ENCODE peak calls at places on chromosomes 12 and 14, in six cellular contexts. One of them, this sample, is unnamed.

GRCh38 chr14:92637228-92637627 is 111.2 kb downstream of the LGMN start:
- DNase-seq in adipocyte: no peak
- DNase-seq in endodermal cell: peak; percentile 86
- DNase-seq in colonic mucosa: no peak
- DNase-seq in neuronal stem cell: peak; percentile 33
- DNase-seq in SK-N-SH: no peak
- DNase-seq in this sample: no peak

GRCh38 chr14:99755629-99756603 is 37.3 kb upstream of the EML1 start:
- DNase-seq in adipocyte: peak; percentile 96
- DNase-seq in endodermal cell: no peak
- DNase-seq in colonic mucosa: peak; percentile 64
- DNase-seq in neuronal stem cell: no peak
- DNase-seq in SK-N-SH: no peak
- DNase-seq in this sample: no peak

GRCh38 chr14:105891631-105892452 is 365.5 kb downstream of the TMEM121 start:
- DNase-seq in adipocyte: no peak
- DNase-seq in endodermal cell: peak; percentile 15
- DNase-seq in colonic mucosa: no peak
- DNase-seq in neuronal stem cell: no peak
- DNase-seq in SK-N-SH: no peak
- DNase-seq in this sample: no peak

GRCh38 chr12:57192920-57193319 is 23.7 kb upstream of the NXPH4 start:
- DNase-seq in adipocyte: no peak
- DNase-seq in endodermal cell: no peak
- DNase-seq in colonic mucosa: no peak
- DNase-seq in neuronal stem cell: no peak
- DNase-seq in SK-N-SH: no peak
- DNase-seq in this sample: no peak

GRCh38 chr14:65419593-65420252 is 7.2 kb downstream of the FUT8 start:
- DNase-seq in adipocyte: no peak
- DNase-seq in endodermal cell: no peak
- DNase-seq in colonic mucosa: no peak
- DNase-seq in neuronal stem cell: no peak
- DNase-seq in SK-N-SH: no peak
- DNase-seq in this sample: no peak

GRCh38 chr14:98909251-98909944 is 362.6 kb downstream of the BCL11B start:
- DNase-seq in adipocyte: no peak
- DNase-seq in endodermal cell: no peak
- DNase-seq in colonic mucosa: no peak
- DNase-seq in neuronal stem cell: no peak
- DNase-seq in SK-N-SH: no peak
- DNase-seq in this sample: no peak

GRCh38 chr12:31491819-31492598 is 98.9 kb downstream of the DENND5B start:
- DNase-seq in adipocyte: peak; percentile 81
- DNase-seq in endodermal cell: no peak
- DNase-seq in colonic mucosa: no peak
- DNase-seq in neuronal stem cell: no peak
- DNase-seq in SK-N-SH: no peak
- DNase-seq in this sample: peak; percentile 63

GRCh38 chr14:69637503-69638030 is 26.2 kb downstream of the SUSD6 start:
- DNase-seq in adipocyte: no peak
- DNase-seq in endodermal cell: no peak
- DNase-seq in colonic mucosa: peak; percentile 66
- DNase-seq in neuronal stem cell: no peak
- DNase-seq in SK-N-SH: peak; percentile 73
- DNase-seq in this sample: no peak

GRCh38 chr12:124007810-124008570 is 35.0 kb downstream of the ZNF664 start:
- DNase-seq in adipocyte: peak; percentile 60
- DNase-seq in endodermal cell: no peak
- DNase-seq in colonic mucosa: no peak
- DNase-seq in neuronal stem cell: no peak
- DNase-seq in SK-N-SH: no peak
- DNase-seq in this sample: no peak

GRCh38 chr12:127149226-127149964 is 1117.6 kb upstream of the TMEM132C start:
- DNase-seq in adipocyte: peak; percentile 40
- DNase-seq in endodermal cell: no peak
- DNase-seq in colonic mucosa: no peak
- DNase-seq in neuronal stem cell: no peak
- DNase-seq in SK-N-SH: no peak
- DNase-seq in this sample: no peak

GRCh38 chr14:64625363-64626232 is 75.8 kb downstream of the PPP1R36 start:
- DNase-seq in adipocyte: no peak
- DNase-seq in endodermal cell: peak; percentile 47
- DNase-seq in colonic mucosa: no peak
- DNase-seq in neuronal stem cell: no peak
- DNase-seq in SK-N-SH: no peak
- DNase-seq in this sample: no peak

GRCh38 chr14:61477845-61478438 is 156.6 kb downstream of the PRKCH start:
- DNase-seq in adipocyte: peak; percentile 56
- DNase-seq in endodermal cell: no peak
- DNase-seq in colonic mucosa: peak; percentile 74
- DNase-seq in neuronal stem cell: no peak
- DNase-seq in SK-N-SH: no peak
- DNase-seq in this sample: no peak

GRCh38 chr14:58873228-58873953 is 235.6 kb downstream of the DACT1 start:
- DNase-seq in adipocyte: no peak
- DNase-seq in endodermal cell: no peak
- DNase-seq in colonic mucosa: peak; percentile 57
- DNase-seq in neuronal stem cell: no peak
- DNase-seq in SK-N-SH: no peak
- DNase-seq in this sample: no peak

GRCh38 chr12:123238330-123238682 is 5.1 kb downstream of the MTRFR start:
- DNase-seq in adipocyte: no peak
- DNase-seq in endodermal cell: no peak
- DNase-seq in colonic mucosa: no peak
- DNase-seq in neuronal stem cell: no peak
- DNase-seq in SK-N-SH: no peak
- DNase-seq in this sample: no peak

GRCh38 chr14:98931911-98932310 is 340.1 kb downstream of the BCL11B start:
- DNase-seq in adipocyte: no peak
- DNase-seq in endodermal cell: no peak
- DNase-seq in colonic mucosa: peak; percentile 34
- DNase-seq in neuronal stem cell: no peak
- DNase-seq in SK-N-SH: no peak
- DNase-seq in this sample: no peak

GRCh38 chr12:18468521-18469075 is 207.3 kb downstream of the PIK3C2G start:
- DNase-seq in adipocyte: no peak
- DNase-seq in endodermal cell: no peak
- DNase-seq in colonic mucosa: no peak
- DNase-seq in neuronal stem cell: no peak
- DNase-seq in SK-N-SH: no peak
- DNase-seq in this sample: no peak

GRCh38 chr14:99773496-99774203 is 19.6 kb upstream of the EML1 start:
- DNase-seq in adipocyte: no peak
- DNase-seq in endodermal cell: peak; percentile 60
- DNase-seq in colonic mucosa: no peak
- DNase-seq in neuronal stem cell: no peak
- DNase-seq in SK-N-SH: peak; percentile 84
- DNase-seq in this sample: no peak

GRCh38 chr12:133023566-133023965 is 13.7 kb upstream of the ZNF84 start:
- DNase-seq in adipocyte: no peak
- DNase-seq in endodermal cell: no peak
- DNase-seq in colonic mucosa: no peak
- DNase-seq in neuronal stem cell: no peak
- DNase-seq in SK-N-SH: no peak
- DNase-seq in this sample: no peak

GRCh38 chr12:57224278-57224972 is 5.1 kb upstream of the SHMT2 start:
- DNase-seq in adipocyte: no peak
- DNase-seq in endodermal cell: no peak
- DNase-seq in colonic mucosa: no peak
- DNase-seq in neuronal stem cell: no peak
- DNase-seq in SK-N-SH: no peak
- DNase-seq in this sample: no peak

GRCh38 chr14:70359076-70359424 is 433 bp downstream of the COX16 start:
- DNase-seq in adipocyte: no peak
- DNase-seq in endodermal cell: no peak
- DNase-seq in colonic mucosa: no peak
- DNase-seq in neuronal stem cell: no peak
- DNase-seq in SK-N-SH: no peak
- DNase-seq in this sample: no peak

GRCh38 chr12:96617178-96617577 is 127.8 kb downstream of the CFAP54 start:
- DNase-seq in adipocyte: no peak
- DNase-seq in endodermal cell: peak; percentile 64
- DNase-seq in colonic mucosa: no peak
- DNase-seq in neuronal stem cell: no peak
- DNase-seq in SK-N-SH: no peak
- DNase-seq in this sample: no peak

GRCh38 chr12:9002335-9002734 is 13.0 kb downstream of the KLRG1 start:
- DNase-seq in adipocyte: no peak
- DNase-seq in endodermal cell: no peak
- DNase-seq in colonic mucosa: no peak
- DNase-seq in neuronal stem cell: no peak
- DNase-seq in SK-N-SH: no peak
- DNase-seq in this sample: no peak

GRCh38 chr12:24407884-24408283 is 458.4 kb upstream of the SOX5 start:
- DNase-seq in adipocyte: no peak
- DNase-seq in endodermal cell: no peak
- DNase-seq in colonic mucosa: no peak
- DNase-seq in neuronal stem cell: no peak
- DNase-seq in SK-N-SH: no peak
- DNase-seq in this sample: no peak

GRCh38 chr14:73696466-73697390 is 17.5 kb downstream of the PNMA1 start:
- DNase-seq in adipocyte: peak; percentile 49
- DNase-seq in endodermal cell: no peak
- DNase-seq in colonic mucosa: no peak
- DNase-seq in neuronal stem cell: no peak
- DNase-seq in SK-N-SH: no peak
- DNase-seq in this sample: no peak

GRCh38 chr12:109571773-109572505 is 1.4 kb downstream of the MMAB start:
- DNase-seq in adipocyte: no peak
- DNase-seq in endodermal cell: no peak
- DNase-seq in colonic mucosa: no peak
- DNase-seq in neuronal stem cell: no peak
- DNase-seq in SK-N-SH: no peak
- DNase-seq in this sample: no peak

DNA sequence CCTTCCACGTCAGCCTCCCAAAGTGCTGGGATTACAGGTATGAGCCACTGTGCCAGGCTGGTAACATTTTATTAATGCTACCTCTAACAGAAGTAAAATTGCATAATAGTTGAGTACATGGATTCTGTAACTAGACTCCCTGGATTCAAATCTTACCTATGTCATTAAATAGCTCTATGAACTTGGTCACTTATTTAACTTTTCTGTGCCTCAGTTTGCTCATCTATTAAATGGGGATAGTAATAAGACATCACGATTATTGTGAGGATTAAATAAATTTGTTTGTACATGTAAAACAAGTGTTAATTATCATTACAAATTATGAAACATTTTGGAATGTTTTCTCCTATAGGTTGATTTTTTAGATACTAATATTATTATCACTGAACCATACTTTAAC is 6.7 kb downstream of the ACTR6 start:
- DNase-seq in adipocyte: no peak
- DNase-seq in endodermal cell: no peak
- DNase-seq in colonic mucosa: no peak
- DNase-seq in neuronal stem cell: no peak
- DNase-seq in SK-N-SH: no peak
- DNase-seq in this sample: no peak
- H3K36me3 ChIP-seq in adipocyte: peaks cover 63% of the 10 kb centered on the region
- H3K36me3 ChIP-seq in endodermal cell: peaks cover 55% of the 10 kb centered on the region
- H3K36me3 ChIP-seq in colonic mucosa: peaks cover 17% of the 10 kb centered on the region
- H3K36me3 ChIP-seq in neuronal stem cell: peaks cover 75% of the 10 kb centered on the region
- H3K36me3 ChIP-seq in SK-N-SH: peaks cover 50% of the 10 kb centered on the region
- H3K36me3 ChIP-seq in this sample: peaks cover 60% of the 10 kb centered on the region

DNA sequence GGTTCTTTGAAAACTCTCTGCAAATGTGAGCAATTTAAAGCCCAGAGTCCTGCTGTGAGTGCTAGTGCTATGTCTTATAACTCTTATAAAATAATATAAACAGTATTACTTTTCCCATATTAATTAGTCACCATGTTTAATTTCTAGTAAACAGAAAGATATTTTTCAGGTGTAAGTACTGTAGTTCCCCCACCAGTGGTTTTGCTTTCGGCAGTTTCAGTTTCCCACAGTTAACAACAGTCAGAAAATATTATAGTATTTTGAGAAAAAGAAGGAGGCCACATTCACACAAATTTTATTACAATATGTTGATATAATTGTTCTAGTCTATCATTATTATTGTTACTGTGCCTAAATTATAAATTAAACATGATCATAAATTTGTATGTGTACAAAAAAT is 800.5 kb downstream of the LRFN5 start:
- DNase-seq in adipocyte: no peak
- DNase-seq in endodermal cell: no peak
- DNase-seq in colonic mucosa: no peak
- DNase-seq in neuronal stem cell: no peak
- DNase-seq in SK-N-SH: no peak
- DNase-seq in this sample: no peak
- H3K9ac ChIP-seq in adipocyte: no peak overlapping the region
- H3K9ac ChIP-seq in endodermal cell: no peak overlapping the region
- H3K9ac ChIP-seq in colonic mucosa: no peak overlapping the region
- H3K9ac ChIP-seq in neuronal stem cell: no peak overlapping the region
- H3K9ac ChIP-seq in SK-N-SH: no peak overlapping the region
- H3K9ac ChIP-seq in this sample: no peak overlapping the region

GRCh38 chr14:101796479-101796878 is 35.0 kb downstream of the PPP2R5C start:
- DNase-seq in adipocyte: no peak
- DNase-seq in endodermal cell: no peak
- DNase-seq in colonic mucosa: no peak
- DNase-seq in neuronal stem cell: no peak
- DNase-seq in SK-N-SH: no peak
- DNase-seq in this sample: no peak
- H3K36me3 ChIP-seq in adipocyte: no peaks in the 10 kb centered on the region
- H3K36me3 ChIP-seq in endodermal cell: no peaks in the 10 kb centered on the region
- H3K36me3 ChIP-seq in colonic mucosa: no peaks in the 10 kb centered on the region
- H3K36me3 ChIP-seq in neuronal stem cell: no peaks in the 10 kb centered on the region
- H3K36me3 ChIP-seq in SK-N-SH: no peaks in the 10 kb centered on the region
- H3K36me3 ChIP-seq in this sample: peaks cover 3% of the 10 kb centered on the region

DNA sequence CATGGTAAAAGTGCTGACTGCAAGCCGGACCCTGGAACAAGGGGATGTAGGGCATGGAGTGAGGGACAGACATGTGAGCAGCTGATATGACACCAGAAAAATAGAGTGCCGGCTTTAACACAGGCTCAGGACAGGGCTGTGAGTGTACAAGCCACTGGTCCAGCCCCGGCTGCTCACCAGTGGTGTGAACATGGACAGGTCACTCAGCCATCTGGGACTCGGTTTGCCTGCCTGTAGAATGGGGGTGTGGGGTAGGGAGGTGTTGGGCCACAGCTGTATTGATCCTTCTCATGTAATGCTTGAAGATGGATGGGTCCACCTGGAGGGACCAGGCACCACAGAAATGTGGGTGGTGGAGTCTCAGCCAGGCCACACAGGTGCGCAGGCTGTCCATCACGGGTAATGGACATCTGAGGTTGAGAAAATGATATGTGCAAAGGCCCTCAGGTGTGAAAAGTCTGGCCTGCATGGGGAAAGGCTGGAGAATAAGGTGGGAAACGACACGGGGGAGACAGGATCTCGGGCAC is 10.6 kb upstream of the KRT74 start:
- DNase-seq in adipocyte: no peak
- DNase-seq in endodermal cell: peak; percentile 31
- DNase-seq in colonic mucosa: no peak
- DNase-seq in neuronal stem cell: no peak
- DNase-seq in SK-N-SH: no peak
- DNase-seq in this sample: no peak
- H3K9ac ChIP-seq in adipocyte: no peak overlapping the region
- H3K9ac ChIP-seq in endodermal cell: no peak overlapping the region
- H3K9ac ChIP-seq in colonic mucosa: no peak overlapping the region
- H3K9ac ChIP-seq in neuronal stem cell: no peak overlapping the region
- H3K9ac ChIP-seq in SK-N-SH: no peak overlapping the region
- H3K9ac ChIP-seq in this sample: no peak overlapping the region